ENCODE peak calls at places on chromosomes 16 and 17, in five cellular contexts. G is H1, P is neuronal stem cell, U is H9, D is mesenchymal stem cell. C is an unnamed sample.

GRCh38 chr17:76381633-76382304 is 2.6 kb upstream of the SPHK1 start:
- DNase-seq in G (no peak), D (no peak), U (peak), P (no peak), C (no peak)

GRCh38 chr16:89330177-89330856 is 112.8 kb downstream of the ZNF778 start:
- DNase-seq in U (peak), D (peak), G (no peak), P (no peak), C (peak)

GRCh38 chr17:4950757-4951204 is at the start of gene ENO3:
- DNase-seq in D (no peak), P (peak), U (peak), G (no peak), C (no peak)

GRCh38 chr17:28745052-28745776 is 1.4 kb downstream of the TRAF4 start:
- DNase-seq in D (peak), P (peak), G (no peak), U (peak), C (peak)

GRCh38 chr17:8142158-8142886 is 9.9 kb downstream of the PER1 start:
- DNase-seq in G (no peak), P (no peak), D (no peak), U (peak), C (no peak)

GRCh38 chr17:149897-150575 is 12.7 kb downstream of the SCGB1C2 start:
- DNase-seq in U (no peak), G (no peak), D (no peak), P (no peak), C (no peak)

GRCh38 chr16:56610017-56610608 is 1.7 kb downstream of the MT2A start:
- DNase-seq in G (no peak), D (peak), P (no peak), U (no peak), C (peak)

GRCh38 chr16:57299009-57299718 is 14.7 kb upstream of the PLLP start:
- DNase-seq in U (no peak), P (no peak), G (no peak), D (no peak), C (no peak)

GRCh38 chr16:2779151-2779920 is 2.3 kb upstream of the ELOB start:
- DNase-seq in D (no peak), G (no peak), P (no peak), U (peak), C (no peak)

GRCh38 chr17:43745541-43745940 is 13.1 kb downstream of the SOST start:
- DNase-seq in D (no peak), G (no peak), P (no peak), U (no peak), C (no peak)

GRCh38 chr16:4373909-4374742 is 2.5 kb downstream of the VASN start:
- DNase-seq in D (peak), U (peak), G (no peak), P (no peak), C (peak)

GRCh38 chr16:56636616-56637413 is 1.7 kb upstream of the MT1A start:
- DNase-seq in D (no peak), P (no peak), G (no peak), U (no peak), C (no peak)

GRCh38 chr16:63978240-63978639 is 1143.6 kb downstream of the CDH11 start:
- DNase-seq in U (no peak), P (no peak), D (no peak), G (no peak), C (no peak)

GRCh38 chr17:64278614-64279013 is 15.6 kb upstream of the TEX2 start:
- DNase-seq in U (no peak), G (no peak), D (peak), P (no peak), C (no peak)

GRCh38 chr17:78117027-78117981 is 11.3 kb downstream of the TMC6 start:
- DNase-seq in U (peak), G (no peak), D (no peak), P (no peak), C (peak)

GRCh38 chr17:73566905-73567782 is 77.1 kb downstream of the SDK2 start:
- DNase-seq in D (no peak), G (peak), P (no peak), U (peak), C (no peak)

GRCh38 chr16:17529982-17530760 is 59.4 kb upstream of the XYLT1 start:
- DNase-seq in P (no peak), G (no peak), U (no peak), D (no peak), C (peak)

GRCh38 chr17:79080349-79080748 is 5.7 kb downstream of the ENGASE start:
- DNase-seq in P (no peak), U (no peak), G (no peak), D (no peak), C (no peak)

GRCh38 chr17:56976941-56977570 is 875 bp upstream of the SCPEP1 start:
- DNase-seq in G (no peak), U (no peak), P (no peak), D (peak), C (no peak)

GRCh38 chr16:75112281-75113045 is 4.1 kb downstream of the LDHD start:
- DNase-seq in D (no peak), G (no peak), U (no peak), P (no peak), C (no peak)

GRCh38 chr16:30354423-30355143 is 525 bp downstream of the CD2BP2 start:
- DNase-seq in G (no peak), U (no peak), D (peak), P (no peak), C (no peak)

GRCh38 chr16:11010576-11011221 is 66.3 kb downstream of the CLEC16A start:
- DNase-seq in P (no peak), D (no peak), U (no peak), G (no peak), C (no peak)

GRCh38 chr17:63701477-63702222 is 1.7 kb upstream of the LIMD2 start:
- DNase-seq in U (no peak), P (no peak), D (no peak), G (no peak), C (no peak)

GRCh38 chr17:29784661-29785060 is 145.4 kb downstream of the SSH2 start:
- DNase-seq in G (no peak), P (no peak), U (no peak), D (peak), C (no peak)

GRCh38 chr17:1490643-1491405 is 1.7 kb downstream of the MYO1C start:
- DNase-seq in G (no peak), U (peak), P (no peak), D (peak), C (peak)

GRCh38 chr16:72723781-72724180 is 324.1 kb downstream of the ZFHX3 start:
- DNase-seq in D (peak), U (no peak), G (no peak), P (no peak), C (no peak)

DNA sequence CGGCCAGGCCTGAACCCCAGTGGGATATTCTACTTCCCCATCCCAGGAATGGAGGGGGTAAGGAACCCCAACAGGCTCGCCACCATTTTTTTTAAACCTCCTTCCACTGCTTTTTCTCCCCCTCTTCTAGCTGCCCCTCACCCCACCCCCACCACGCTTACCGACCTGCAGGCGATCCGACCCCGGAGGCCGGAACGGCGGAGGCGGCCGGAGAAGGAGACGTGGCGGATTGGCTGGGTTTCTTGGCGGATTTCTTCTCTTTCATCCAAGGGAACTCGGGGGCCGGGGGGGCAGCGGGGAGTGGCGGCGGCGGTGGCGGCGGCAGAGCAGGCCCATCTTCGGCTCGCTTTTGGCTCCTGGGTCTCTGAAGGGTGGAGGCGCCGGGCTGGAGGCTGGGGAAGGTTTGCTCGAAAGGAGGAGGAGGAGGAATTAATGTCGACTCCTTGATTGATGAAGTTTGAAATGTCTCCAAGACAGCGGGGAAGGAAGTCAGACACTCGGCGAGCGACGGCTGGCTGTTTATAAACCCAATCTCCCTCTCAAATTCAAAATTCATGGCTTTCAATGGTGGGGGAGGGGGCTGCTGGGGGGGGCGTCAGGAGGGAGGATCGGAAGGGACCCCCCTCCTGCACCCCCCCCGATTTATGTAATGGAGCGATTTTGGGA is 420 bp downstream of the HOXB2 start:
- DNase-seq in D (peak), U (peak), P (no peak), G (no peak), C (no peak)
- H3K18ac ChIP-seq in D (peak), U (no peak), P (no peak), G (no peak), C (peak)

DNA sequence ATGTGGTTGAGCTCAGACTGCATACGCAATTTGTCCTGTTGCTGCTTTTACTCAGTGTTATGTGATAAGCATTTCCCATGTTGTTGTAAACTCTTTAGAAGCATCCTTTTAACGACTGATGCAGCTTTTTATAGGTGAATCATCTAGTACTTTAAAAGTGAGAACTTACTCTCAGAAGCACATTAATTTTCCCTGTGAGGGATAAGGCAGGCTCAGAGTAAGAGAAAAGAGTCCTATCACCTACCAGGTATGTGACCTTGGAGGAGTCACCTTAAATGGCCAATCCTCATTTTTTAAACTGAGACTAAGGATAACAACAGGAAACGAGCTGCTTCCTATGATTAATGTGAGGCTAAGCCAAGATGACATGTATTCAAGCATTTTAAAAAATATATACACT is 34.4 kb upstream of the GAN start:
- DNase-seq in D (peak), P (no peak), U (no peak), G (no peak), C (no peak)
- H2BK12ac ChIP-seq in D (no peak), P (no peak), U (no peak), G (no peak), C (no peak)

GRCh38 chr16:84654998-84655397 is 6.7 kb downstream of the KLHL36 start:
- DNase-seq in U (no peak), D (no peak), P (no peak), G (no peak), C (no peak)
- H3K18ac ChIP-seq in U (no peak), D (no peak), P (no peak), G (no peak), C (no peak)

GRCh38 chr17:82870091-82870491 is 30.3 kb upstream of the ZNF750 start:
- DNase-seq in G (no peak), U (no peak), P (no peak), D (no peak), C (no peak)
- H2BK12ac ChIP-seq in G (no peak), U (no peak), P (no peak), D (no peak), C (no peak)

C was measured in trophoblast cell.